ENCODE peak calls at places on chromosomes 4 and X, in six cellular contexts. O, D, H, L, S and W are unnamed samples.

GRCh38 chr4:137312257-137312656 is 220.0 kb downstream of the PCDH18 start:
- DNase-seq in D (peak; percentile 26), O (no peak), H (no peak), S (no peak), L (no peak), W (no peak)

GRCh38 chrX:136627381-136627780 is 20.6 kb upstream of the CD40LG start:
- DNase-seq in L (no peak), D (no peak), S (no peak), O (no peak), H (no peak), W (no peak)

GRCh38 chr4:141730805-141731204 is 94.4 kb downstream of the IL15 start:
- DNase-seq in H (no peak), O (no peak), S (no peak), D (peak; percentile 19), L (no peak), W (no peak)

GRCh38 chr4:94305468-94306225 is 37.0 kb downstream of the HPGDS start:
- DNase-seq in L (no peak), S (no peak), O (no peak), D (no peak), H (no peak), W (no peak)

GRCh38 chr4:169963998-169964397 is 62.2 kb downstream of the MFAP3L start:
- DNase-seq in L (no peak), H (no peak), D (no peak), O (no peak), S (no peak), W (no peak)

GRCh38 chrX:149984411-149984810 is 46.1 kb upstream of the EOLA2 start:
- DNase-seq in L (no peak), O (no peak), S (no peak), H (no peak), D (no peak), W (no peak)

GRCh38 chr4:40845136-40845910 is 95.6 kb downstream of the NSUN7 start:
- DNase-seq in H (peak; percentile 12), O (no peak), D (no peak), L (no peak), S (no peak), W (no peak)

GRCh38 chr4:183658362-183659028 is 490 bp downstream of the RWDD4 start:
- DNase-seq in D (peak; percentile 4), L (no peak), H (peak; percentile 15), O (no peak), S (no peak), W (no peak)

GRCh38 chr4:164768516-164768915 is 14.6 kb downstream of the SMIM31 start:
- DNase-seq in H (no peak), O (no peak), D (peak; percentile 33), L (no peak), S (no peak), W (no peak)

GRCh38 chr4:74054483-74055032 is 16.1 kb upstream of the CXCL3 start:
- DNase-seq in L (no peak), S (no peak), O (no peak), H (no peak), D (no peak), W (no peak)

GRCh38 chr4:37531156-37531555 is 155.0 kb downstream of the RELL1 start:
- DNase-seq in D (peak; percentile 6), L (no peak), H (no peak), O (no peak), S (no peak), W (no peak)

GRCh38 chr4:138308421-138308820 is 66.3 kb upstream of the SLC7A11 start:
- DNase-seq in H (no peak), O (no peak), D (peak; percentile 89), L (no peak), S (no peak), W (peak; percentile 89)

GRCh38 chr4:185201983-185202962 is 1.5 kb downstream of the CFAP97 start:
- DNase-seq in S (no peak), O (no peak), D (no peak), L (no peak), H (no peak), W (no peak)

GRCh38 chr4:89838005-89838404 is 1.0 kb upstream of the SNCA start:
- DNase-seq in O (no peak), L (no peak), S (no peak), H (no peak), D (no peak), W (no peak)

GRCh38 chrX:47380268-47380667 is 9.9 kb downstream of the ZNF157 start:
- DNase-seq in D (peak; percentile 62), H (no peak), S (no peak), L (no peak), O (no peak), W (no peak)

GRCh38 chr4:130124066-130124465 is 1028.1 kb downstream of the C4orf33 start:
- DNase-seq in S (no peak), O (no peak), H (no peak), L (no peak), D (no peak), W (no peak)

GRCh38 chrX:10041383-10041782 is 74.2 kb downstream of the CLDN34 start:
- DNase-seq in S (no peak), L (no peak), H (no peak), O (no peak), D (no peak), W (no peak)
- H3K27ac ChIP-seq in S (no peak overlapping the region), L (no peak overlapping the region), H (no peak overlapping the region), O (no peak overlapping the region), D (no peak overlapping the region), W (no peak overlapping the region)

GRCh38 chr4:146134761-146135160 is 40.8 kb upstream of the LSM6 start:
- DNase-seq in S (no peak), L (no peak), D (no peak), O (peak; percentile 26), H (no peak), W (peak; percentile 51)
- H3K27ac ChIP-seq in S (no peak overlapping the region), L (no peak overlapping the region), D (no peak overlapping the region), O (no peak overlapping the region), H (no peak overlapping the region), W (no peak overlapping the region)

DNA sequence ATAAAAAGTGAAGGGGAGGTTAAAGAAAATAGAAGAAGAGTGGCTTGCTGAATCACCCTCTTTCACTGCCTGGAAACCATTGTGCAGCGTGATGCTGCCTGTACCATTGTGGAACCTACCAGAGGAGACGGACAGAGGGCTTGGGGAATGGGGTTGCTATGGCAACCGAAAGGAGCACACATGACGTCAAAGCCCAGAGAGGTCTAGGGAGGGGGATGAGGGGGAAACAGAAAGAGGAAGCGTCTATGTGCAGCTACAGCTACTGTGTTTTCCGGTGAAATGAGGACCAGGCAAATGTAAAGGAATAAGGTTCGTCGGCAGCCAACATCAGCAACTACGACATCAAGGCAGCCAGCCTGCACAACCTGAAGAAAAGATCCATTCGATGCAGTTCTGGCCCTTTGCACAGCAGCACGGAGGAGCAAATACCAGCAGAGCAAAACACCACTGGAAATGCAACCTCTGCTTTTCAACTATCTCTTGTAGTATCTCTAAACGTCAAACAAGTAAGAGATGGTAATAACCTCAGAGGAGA is at the start of gene MAPK10:
- DNase-seq in S (peak; percentile 81), D (no peak), H (peak; percentile 83), O (peak; percentile 58), L (peak; percentile 29), W (no peak)
- H3K27ac ChIP-seq in S (no peak within 1 kb of the TSS), D (no peak within 1 kb of the TSS), H (peak within 1 kb of the TSS; percentile 82), O (no peak within 1 kb of the TSS), L (no peak within 1 kb of the TSS), W (no peak within 1 kb of the TSS)

DNA sequence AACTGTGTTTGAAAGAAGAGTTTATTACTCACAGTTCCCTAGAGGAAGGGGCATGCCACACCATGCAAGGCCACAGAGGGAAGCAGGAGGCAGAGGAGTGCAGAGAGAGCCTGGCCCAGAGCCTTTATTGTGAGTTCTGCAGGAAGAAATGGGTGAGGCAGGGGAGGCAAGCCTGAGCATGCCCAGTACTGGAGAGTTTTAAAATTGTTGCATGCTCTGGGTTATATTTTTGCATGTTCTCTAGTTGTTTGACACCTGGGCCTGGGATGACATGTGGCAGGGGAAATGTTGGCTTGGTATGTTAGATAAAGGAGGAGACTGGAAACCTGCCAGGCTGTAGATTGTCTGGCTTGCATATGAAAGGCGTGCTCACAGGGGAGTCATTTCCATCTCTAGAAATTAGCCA is 19.7 kb upstream of the CRMP1 start:
- DNase-seq in O (no peak), L (no peak), H (no peak), S (no peak), D (no peak), W (peak; percentile 33)
- H3K27ac ChIP-seq in O (no peak overlapping the region), L (no peak overlapping the region), H (no peak overlapping the region), S (no peak overlapping the region), D (no peak overlapping the region), W (no peak overlapping the region)

GRCh38 chr4:726816-727215 is 21.2 kb downstream of the PCGF3 start:
- DNase-seq in S (no peak), H (peak; percentile 34), O (no peak), D (no peak), L (no peak), W (no peak)
- H3K27ac ChIP-seq in S (peak overlapping the region; percentile 47), H (peak overlapping the region; percentile 26), O (no peak overlapping the region), D (no peak overlapping the region), L (no peak overlapping the region), W (no peak overlapping the region)

DNA sequence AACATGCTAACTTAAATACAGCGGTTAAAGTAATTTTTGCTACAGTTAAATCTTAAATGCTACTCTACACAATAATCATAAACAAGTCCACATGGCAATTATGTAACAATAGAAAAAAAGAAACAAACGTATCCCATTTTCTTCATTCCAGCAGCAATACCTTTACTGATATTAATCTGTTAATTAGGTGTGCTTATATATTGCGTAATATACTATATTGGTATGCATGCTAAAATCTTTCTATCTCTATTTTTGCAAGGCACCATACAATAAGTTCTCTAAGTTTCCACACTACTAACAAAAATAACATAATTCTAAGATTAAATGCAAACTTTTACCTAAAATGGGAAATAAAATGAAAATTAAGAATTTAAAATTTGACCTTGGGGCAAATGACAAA is 500.6 kb downstream of the SPOCK3 start:
- DNase-seq in H (no peak), D (no peak), L (no peak), S (no peak), O (no peak), W (no peak)
- H3K27ac ChIP-seq in H (no peak overlapping the region), D (no peak overlapping the region), L (no peak overlapping the region), S (no peak overlapping the region), O (no peak overlapping the region), W (no peak overlapping the region)

DNA sequence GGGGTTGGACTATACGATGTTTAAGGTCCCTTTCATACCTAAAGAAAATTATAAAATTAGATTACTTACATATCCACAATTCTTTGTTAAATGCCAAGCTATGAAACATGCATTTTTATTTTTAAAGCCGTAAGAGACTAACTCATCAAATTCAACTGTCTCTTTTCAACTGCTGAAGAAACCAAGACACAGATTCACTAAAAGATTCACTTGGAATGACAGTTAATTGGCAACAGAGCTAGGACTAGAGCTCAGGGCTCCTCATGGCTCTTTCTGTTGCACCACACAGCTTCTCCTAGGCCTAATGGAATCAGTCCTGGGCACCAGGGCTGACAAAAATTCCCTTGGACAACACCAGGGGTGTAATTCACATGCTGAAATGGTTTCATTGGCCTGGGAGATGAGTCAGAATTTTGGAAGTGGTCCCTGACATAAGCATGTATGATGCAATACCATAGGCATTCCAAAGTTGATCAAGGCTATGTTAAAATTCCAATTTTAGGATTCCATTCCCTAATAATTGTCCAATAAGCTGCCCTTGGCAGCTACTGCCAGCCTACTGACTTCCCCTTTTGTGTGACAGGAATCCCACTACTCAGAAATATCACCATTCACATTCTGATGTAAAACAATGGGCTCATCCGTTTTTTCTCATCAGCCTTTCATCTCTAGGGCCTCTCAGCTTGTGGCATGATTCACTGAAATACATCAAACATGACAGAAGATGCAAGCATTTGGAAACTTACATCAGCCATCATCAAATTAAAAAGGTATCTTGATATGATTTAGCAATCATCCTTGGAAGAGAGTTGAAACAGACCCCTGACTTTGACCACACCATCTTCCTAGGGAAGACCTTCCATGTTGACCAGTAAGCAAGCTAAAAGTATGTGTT is 54.2 kb downstream of the PLAC1 start:
- DNase-seq in O (no peak), H (no peak), D (peak; percentile 85), S (peak; percentile 70), L (no peak), W (no peak)
- H3K27ac ChIP-seq in O (no peak overlapping the region), H (no peak overlapping the region), D (peak overlapping the region; percentile 70), S (peak overlapping the region; percentile 97), L (no peak overlapping the region), W (peak overlapping the region; percentile 87)